ENCODE peak calls at places on chromosomes 7 and 10, in six cellular contexts. W is psoas muscle, C is IMR-90, B is AG04450, L is astrocyte of the spinal cord, P is progenitor cell of endocrine pancreas. K is an unnamed sample.

GRCh38 chr7:148772297-148773089 is 73.8 kb downstream of the CUL1 start:
- DNase-seq in W (no peak), C (peak), B (peak), L (peak), P (no peak), K (peak)

GRCh38 chr7:115654384-115655181 is 376.0 kb downstream of the TFEC start:
- DNase-seq in W (no peak), C (peak), B (no peak), L (no peak), P (no peak), K (no peak)

GRCh38 chr10:65320256-65321026 is 1605.4 kb upstream of the LRRTM3 start:
- DNase-seq in W (no peak), C (no peak), B (no peak), L (no peak), P (no peak), K (no peak)

GRCh38 chr7:44720301-44720700 is 28.3 kb upstream of the ZMIZ2 start:
- DNase-seq in W (no peak), C (no peak), B (no peak), L (no peak), P (no peak), K (no peak)

GRCh38 chr7:139044813-139045794 is 9.3 kb upstream of the ZC3HAV1L start:
- DNase-seq in W (no peak), C (no peak), B (no peak), L (no peak), P (no peak), K (no peak)

GRCh38 chr7:108367946-108368345 is 88.3 kb downstream of the NRCAM start:
- DNase-seq in W (no peak), C (no peak), B (no peak), L (no peak), P (no peak), K (no peak)

GRCh38 chr10:118026936-118027335 is 19.8 kb downstream of the RAB11FIP2 start:
- DNase-seq in W (no peak), C (no peak), B (no peak), L (no peak), P (no peak), K (no peak)

GRCh38 chr10:80164596-80164995 is 32.1 kb downstream of the PLAC9 start:
- DNase-seq in W (no peak), C (no peak), B (no peak), L (no peak), P (no peak), K (no peak)

GRCh38 chr7:71558806-71559205 is 426.9 kb downstream of the GALNT17 start:
- DNase-seq in W (no peak), C (no peak), B (no peak), L (no peak), P (no peak), K (no peak)

GRCh38 chr10:95661818-95662217 is 5.3 kb upstream of the ALDH18A1 start:
- DNase-seq in W (no peak), C (no peak), B (no peak), L (peak), P (no peak), K (no peak)

GRCh38 chr7:8109196-8110022 is 140.8 kb downstream of the GLCCI1 start:
- DNase-seq in W (no peak), C (peak), B (no peak), L (peak), P (no peak), K (no peak)

GRCh38 chr7:158019726-158020705 is 567.6 kb downstream of the PTPRN2 start:
- DNase-seq in W (no peak), C (no peak), B (no peak), L (no peak), P (no peak), K (no peak)

GRCh38 chr10:123506455-123506854 is 159.7 kb upstream of the GPR26 start:
- DNase-seq in W (no peak), C (no peak), B (no peak), L (no peak), P (no peak), K (no peak)

GRCh38 chr10:70479626-70480253 is 1.2 kb downstream of the PALD1 start:
- DNase-seq in W (peak), C (no peak), B (no peak), L (no peak), P (no peak), K (no peak)

GRCh38 chr7:140674899-140675701 is 2.4 kb downstream of the ADCK2 start:
- DNase-seq in W (no peak), C (peak), B (no peak), L (peak), P (no peak), K (peak)
- TF ChIP-seq CTCF in W (peak), C (peak), B (peak), L (peak), P (peak), K (peak)

DNA sequence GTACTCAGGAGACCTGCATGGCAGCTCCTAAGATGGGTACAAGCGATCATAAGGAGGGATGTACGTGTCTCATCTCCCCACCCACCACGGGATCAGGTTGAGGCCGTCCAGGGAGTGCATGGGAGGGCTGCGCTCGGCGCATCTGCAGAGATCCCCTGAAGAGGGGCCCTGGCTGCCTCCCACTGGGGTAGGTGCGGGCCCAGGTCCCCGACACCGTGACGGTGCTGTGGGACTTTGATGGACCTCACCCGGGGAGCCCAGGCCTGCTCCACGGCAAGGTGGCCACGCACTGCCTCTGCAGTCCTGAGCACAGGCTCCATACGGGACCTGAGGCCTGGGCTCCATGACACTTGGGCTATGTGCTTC is 12.7 kb downstream of the GET4 start:
- DNase-seq in W (no peak), C (no peak), B (no peak), L (no peak), P (no peak), K (no peak)
- TF ChIP-seq CTCF in W (no peak), C (no peak), B (no peak), L (no peak), P (no peak), K (no peak)

DNA sequence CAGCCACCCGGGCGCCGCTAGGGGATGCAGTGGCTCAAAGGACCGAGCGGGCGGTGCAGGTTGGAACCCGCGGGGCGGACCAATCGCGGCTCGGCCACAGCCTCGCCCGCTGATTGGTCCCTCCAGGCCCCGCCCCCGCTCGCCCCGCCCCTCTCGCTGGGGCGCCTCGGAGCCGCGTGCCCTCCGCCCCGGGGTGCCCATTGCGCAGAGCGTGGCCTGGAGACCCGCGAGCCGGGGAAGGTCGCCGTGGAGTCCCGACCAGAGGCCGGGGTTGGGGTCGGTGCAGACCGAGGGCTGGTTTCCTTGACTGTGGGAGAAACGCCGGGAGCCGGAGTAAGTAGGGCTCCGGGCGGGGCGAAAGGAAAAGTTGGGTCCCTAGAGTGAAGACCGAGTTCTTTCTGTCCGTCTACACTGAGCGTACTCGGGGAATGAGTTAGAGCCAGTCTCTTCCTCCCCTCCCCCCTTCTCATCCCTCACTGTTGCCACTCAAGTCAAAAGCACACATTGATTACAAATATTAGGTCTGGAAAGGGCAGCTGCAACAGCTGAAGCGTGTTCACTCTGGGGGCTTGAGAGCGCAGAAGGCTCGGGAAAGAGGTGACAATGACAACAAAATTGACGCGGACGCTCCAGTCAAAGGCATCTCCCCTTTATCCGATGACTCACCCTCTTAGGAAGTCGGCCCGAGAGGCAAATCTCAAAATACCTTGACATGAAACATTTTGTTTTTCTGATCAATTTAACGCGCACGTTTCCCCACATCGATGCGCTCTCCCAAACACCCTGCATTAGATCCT is 844 bp upstream of the GATA3 start:
- DNase-seq in W (peak), C (peak), B (peak), L (peak), P (peak), K (peak)
- TF ChIP-seq CTCF in W (peak), C (peak), B (peak), L (peak), P (no peak), K (no peak)

GRCh38 chr7:100400656-100401055 is 27.4 kb downstream of the PILRA start:
- DNase-seq in W (no peak), C (no peak), B (no peak), L (no peak), P (no peak), K (no peak)
- TF ChIP-seq CTCF in W (no peak), C (peak), B (peak), L (peak), P (peak), K (peak)

GRCh38 chr10:17833656-17834055 is 24.5 kb downstream of the MRC1 start:
- DNase-seq in W (no peak), C (no peak), B (no peak), L (no peak), P (no peak), K (no peak)

GRCh38 chr10:17836917-17837316 is 27.8 kb downstream of the MRC1 start:
- DNase-seq in W (no peak), C (peak), B (peak), L (peak), P (peak), K (peak)

GRCh38 chr10:17838080-17838634 is 29.0 kb downstream of the MRC1 start:
- DNase-seq in W (no peak), C (no peak), B (no peak), L (no peak), P (no peak), K (peak)

GRCh38 chr10:17831896-17832295 is 22.7 kb downstream of the MRC1 start:
- DNase-seq in W (no peak), C (no peak), B (no peak), L (no peak), P (no peak), K (no peak)

DNA sequence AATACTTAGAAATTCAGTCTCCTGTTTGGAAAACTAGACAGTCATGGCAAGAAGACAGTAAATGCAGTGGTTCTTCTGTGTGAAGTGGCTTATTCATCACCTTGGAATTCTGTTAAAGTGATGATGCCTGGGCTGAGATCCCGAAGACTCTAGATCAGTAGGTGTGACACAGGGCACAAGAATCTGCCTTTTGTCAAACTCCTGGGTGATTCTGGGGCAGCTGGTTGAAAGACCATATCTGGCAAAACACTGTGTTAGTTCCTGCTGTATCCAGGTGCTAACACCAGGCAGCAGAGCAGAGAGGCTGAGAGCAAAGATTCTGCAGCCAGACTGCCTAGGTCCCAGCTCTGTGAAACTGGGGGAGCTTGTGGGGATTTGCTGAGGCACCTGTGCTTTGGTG is 26.5 kb downstream of the MRC1 start:
- DNase-seq in W (no peak), C (peak), B (peak), L (peak), P (no peak), K (peak)
- TF ChIP-seq CTCF in W (no peak), C (no peak), B (peak), L (no peak), P (no peak), K (no peak)

GRCh38 chr10:75693453-75693852 is 262.0 kb downstream of the LRMDA start:
- DNase-seq in W (no peak), C (no peak), B (no peak), L (no peak), P (no peak), K (no peak)
- TF ChIP-seq CTCF in W (no peak), C (no peak), B (no peak), L (no peak), P (no peak), K (no peak)